ENCODE peak calls at places on chromosomes 13 and 19, in eight cellular contexts. U is HL-60; M is aorta; V is nucleus accumbens; W is CD8-positive, alpha-beta T cell; G is activated CD4-positive, alpha-beta memory T cell treated with anti-CD3 and anti-CD28 coated beads for 36 hours; N is pancreas; I is cardiac muscle cell. E is an unnamed sample.

GRCh38 chr13:73158851-73159250 is 100.0 kb downstream of the KLF5 start:
- DNase-seq in U (no peak), I (peak), N (no peak), G (no peak), W (no peak), M (no peak), V (no peak), E (no peak)

GRCh38 chr13:30850204-30850866 is 55.7 kb upstream of the MEDAG start:
- DNase-seq in G (no peak), M (no peak), W (no peak), U (no peak), V (no peak), N (no peak), I (peak), E (no peak)

GRCh38 chr19:10404888-10405808 is 1.8 kb upstream of the CDC37 start:
- DNase-seq in G (peak), V (no peak), M (no peak), N (peak), U (no peak), W (peak), I (no peak), E (no peak)

GRCh38 chr19:51125421-51126075 is 842 bp downstream of the SIGLEC9 start:
- DNase-seq in M (no peak), U (no peak), W (no peak), N (no peak), I (no peak), G (no peak), V (no peak), E (no peak)

GRCh38 chr13:30486230-30487074 is 20.7 kb upstream of the HMGB1 start:
- DNase-seq in V (no peak), W (no peak), N (no peak), I (peak), M (no peak), G (no peak), U (no peak), E (no peak)

GRCh38 chr13:26529441-26529840 is 28.0 kb upstream of the WASF3 start:
- DNase-seq in I (peak), W (peak), M (no peak), U (peak), G (peak), N (no peak), V (no peak), E (no peak)

GRCh38 chr13:79392882-79393563 is 13.0 kb downstream of the RBM26 start:
- DNase-seq in M (no peak), I (peak), U (no peak), G (peak), N (no peak), V (no peak), W (peak), E (no peak)

GRCh38 chr13:33202644-33203169 is 82.8 kb downstream of the STARD13 start:
- DNase-seq in M (no peak), U (no peak), G (no peak), V (no peak), W (no peak), I (no peak), N (no peak), E (no peak)

GRCh38 chr19:35204799-35205732 is 23.5 kb downstream of the FAM187B start:
- DNase-seq in W (peak), G (peak), N (no peak), I (no peak), U (peak), V (no peak), M (peak), E (no peak)

GRCh38 chr13:44768775-44769578 is 192.8 kb upstream of the TSC22D1 start:
- DNase-seq in G (peak), W (no peak), M (no peak), I (peak), U (no peak), N (no peak), V (no peak), E (no peak)

GRCh38 chr13:26280822-26281221 is 26.9 kb downstream of the CDK8 start:
- DNase-seq in N (no peak), U (no peak), I (peak), G (no peak), W (no peak), V (no peak), M (no peak), E (no peak)

GRCh38 chr19:3178377-3178972 is at the start of gene S1PR4:
- DNase-seq in U (peak), V (no peak), G (peak), I (no peak), M (no peak), N (peak), W (peak), E (peak)

GRCh38 chr13:106349080-106349841 is 186.2 kb downstream of the EFNB2 start:
- DNase-seq in U (no peak), N (peak), G (no peak), I (peak), V (no peak), W (no peak), M (no peak), E (no peak)